ENCODE peak calls at places on chromosomes 2 and 18, in seven cellular contexts. B is AG10803, W is mucosa of descending colon, Z is ovary, N is WERI-Rb-1, O is neural crest cell, P is H9. T is an unnamed sample.

GRCh38 chr2:126720031-126720368 is 64.0 kb downstream of the GYPC start:
- DNase-seq in Z (no peak), O (no peak), W (no peak), N (no peak), P (no peak), B (no peak), T (no peak)

GRCh38 chr2:100852447-100852846 is 32.5 kb downstream of the NPAS2 start:
- DNase-seq in N (no peak), W (no peak), O (no peak), P (no peak), Z (no peak), B (no peak), T (no peak)

GRCh38 chr2:231701456-231702373 is 6.6 kb upstream of the PTMA start:
- DNase-seq in N (no peak), Z (peak), P (no peak), W (no peak), O (no peak), B (peak), T (no peak)

GRCh38 chr2:43293744-43294695 is 67.6 kb upstream of the ZFP36L2 start:
- DNase-seq in B (peak), Z (no peak), W (no peak), N (no peak), P (no peak), O (no peak), T (peak)

GRCh38 chr2:19474128-19474527 is 115.7 kb upstream of the OSR1 start:
- DNase-seq in P (no peak), B (peak), Z (no peak), W (no peak), O (no peak), N (no peak), T (peak)

GRCh38 chr18:24499814-24500601 is 39.6 kb downstream of the HRH4 start:
- DNase-seq in O (no peak), Z (no peak), P (no peak), N (no peak), W (no peak), B (peak), T (no peak)

GRCh38 chr2:144459937-144460336 is 60.0 kb downstream of the ZEB2 start:
- DNase-seq in P (no peak), N (no peak), Z (no peak), O (no peak), B (peak), W (no peak), T (peak)

GRCh38 chr2:42140501-42140900 is 28.7 kb upstream of the EML4 start:
- DNase-seq in N (no peak), Z (no peak), W (no peak), O (no peak), P (no peak), B (no peak), T (no peak)

GRCh38 chr2:42055573-42056514 is 8.0 kb downstream of the PKDCC start:
- DNase-seq in Z (no peak), N (no peak), O (no peak), B (no peak), W (peak), P (no peak), T (no peak)

GRCh38 chr2:43136862-43137261 is 89.5 kb downstream of the ZFP36L2 start:
- DNase-seq in Z (no peak), N (no peak), P (no peak), W (no peak), O (no peak), B (no peak), T (peak)

GRCh38 chr2:159925975-159926374 is 128.0 kb upstream of the CD302 start:
- DNase-seq in N (no peak), B (no peak), O (no peak), W (no peak), P (no peak), Z (no peak), T (no peak)

GRCh38 chr2:172807011-172807410 is 71.4 kb downstream of the RAPGEF4 start:
- DNase-seq in Z (no peak), W (no peak), P (no peak), B (no peak), O (no peak), N (peak), T (no peak)

GRCh38 chr18:31206787-31207381 is 44.2 kb upstream of the DSC1 start:
- DNase-seq in W (peak), N (no peak), Z (no peak), O (peak), B (no peak), P (peak), T (peak)

GRCh38 chr2:134228493-134228903 is 25.4 kb upstream of the MGAT5 start:
- DNase-seq in P (no peak), O (no peak), Z (no peak), B (no peak), N (no peak), W (no peak), T (no peak)

GRCh38 chr18:79077181-79077580 is 8.0 kb downstream of the ATP9B start:
- DNase-seq in O (no peak), W (no peak), N (no peak), P (no peak), Z (no peak), B (no peak), T (no peak)

GRCh38 chr2:138780451-138780880 is 276 bp upstream of the NXPH2 start:
- DNase-seq in P (no peak), W (no peak), N (no peak), Z (peak), B (no peak), O (peak), T (no peak)

DNA sequence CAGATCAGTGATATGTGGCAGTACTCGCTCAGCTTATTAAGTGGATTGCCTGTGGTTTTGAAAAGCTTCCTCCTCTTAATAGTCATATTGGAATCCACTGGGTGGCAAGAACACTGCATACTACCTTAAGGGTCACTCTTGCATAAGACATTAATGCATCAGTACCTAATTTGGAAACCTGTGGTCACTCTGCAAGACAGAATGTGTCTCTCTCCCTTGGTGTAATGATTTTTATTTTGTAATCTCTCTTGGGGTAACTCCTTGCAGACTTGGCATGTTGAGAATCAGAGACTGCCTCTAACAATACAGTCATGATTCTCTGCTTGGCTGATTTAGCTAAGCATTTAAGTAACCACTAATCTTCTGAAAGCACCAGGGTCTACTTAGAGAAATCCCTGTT is 33.0 kb upstream of the IER3IP1 start:
- DNase-seq in O (no peak), W (no peak), N (peak), P (no peak), Z (no peak), B (peak), T (no peak)
- TF ChIP-seq CTCF in O (no peak), W (no peak), N (no peak), P (no peak), Z (no peak), B (no peak), T (no peak)

DNA sequence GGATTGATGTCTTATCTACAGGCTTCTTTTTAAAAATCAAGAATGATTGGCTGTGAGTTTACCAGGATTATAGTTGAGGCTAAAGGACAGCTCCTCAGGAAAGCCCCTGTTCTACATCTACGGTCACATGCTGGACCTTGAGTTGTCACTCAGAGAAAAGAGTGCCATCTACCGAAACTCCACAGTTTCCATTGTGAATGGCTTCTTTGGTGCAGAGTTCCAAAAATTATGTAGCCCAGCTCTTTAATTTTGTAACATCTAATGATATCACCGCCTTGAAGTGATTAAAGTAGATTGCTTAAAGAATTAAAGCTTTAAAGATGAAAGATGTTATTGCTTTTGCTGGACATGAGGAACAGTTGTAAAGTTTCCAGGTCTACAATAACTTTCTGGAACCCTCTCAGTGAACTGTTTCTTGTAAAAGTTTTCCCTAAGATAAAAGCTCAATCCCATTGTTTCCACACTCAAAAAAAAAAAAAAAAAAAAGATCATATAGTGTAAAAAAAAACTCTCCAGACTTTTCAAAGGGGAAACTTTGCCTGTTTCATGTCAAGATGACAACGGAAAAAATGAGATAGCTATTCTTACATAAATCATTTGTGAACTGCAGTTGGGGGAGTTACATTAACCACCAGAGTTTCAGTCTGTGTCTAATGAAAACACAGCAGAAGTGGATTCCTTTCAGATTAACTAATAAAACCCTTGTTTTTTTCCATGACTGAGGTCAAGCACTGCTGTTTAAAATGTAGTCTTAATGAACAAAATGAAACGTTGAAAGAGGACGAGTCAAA is 4.3 kb downstream of the COL3A1 start:
- DNase-seq in W (no peak), O (no peak), B (peak), Z (peak), N (no peak), P (peak), T (peak)
- TF ChIP-seq CTCF in W (no peak), O (peak), B (peak), Z (peak), N (no peak), P (peak), T (no peak)

GRCh38 chr2:149087751-149088150 is 49.3 kb downstream of the LYPD6B start:
- DNase-seq in B (no peak), Z (no peak), P (no peak), W (no peak), N (no peak), O (no peak), T (no peak)
- TF ChIP-seq CTCF in B (peak), Z (no peak), P (peak), W (no peak), N (peak), O (peak), T (peak)

GRCh38 chr2:23639406-23639982 is 254.5 kb downstream of the KLHL29 start:
- DNase-seq in Z (no peak), O (no peak), P (no peak), W (no peak), N (no peak), B (no peak), T (no peak)
- TF ChIP-seq CTCF in Z (no peak), O (no peak), P (peak), W (no peak), N (no peak), B (no peak), T (no peak)

DNA sequence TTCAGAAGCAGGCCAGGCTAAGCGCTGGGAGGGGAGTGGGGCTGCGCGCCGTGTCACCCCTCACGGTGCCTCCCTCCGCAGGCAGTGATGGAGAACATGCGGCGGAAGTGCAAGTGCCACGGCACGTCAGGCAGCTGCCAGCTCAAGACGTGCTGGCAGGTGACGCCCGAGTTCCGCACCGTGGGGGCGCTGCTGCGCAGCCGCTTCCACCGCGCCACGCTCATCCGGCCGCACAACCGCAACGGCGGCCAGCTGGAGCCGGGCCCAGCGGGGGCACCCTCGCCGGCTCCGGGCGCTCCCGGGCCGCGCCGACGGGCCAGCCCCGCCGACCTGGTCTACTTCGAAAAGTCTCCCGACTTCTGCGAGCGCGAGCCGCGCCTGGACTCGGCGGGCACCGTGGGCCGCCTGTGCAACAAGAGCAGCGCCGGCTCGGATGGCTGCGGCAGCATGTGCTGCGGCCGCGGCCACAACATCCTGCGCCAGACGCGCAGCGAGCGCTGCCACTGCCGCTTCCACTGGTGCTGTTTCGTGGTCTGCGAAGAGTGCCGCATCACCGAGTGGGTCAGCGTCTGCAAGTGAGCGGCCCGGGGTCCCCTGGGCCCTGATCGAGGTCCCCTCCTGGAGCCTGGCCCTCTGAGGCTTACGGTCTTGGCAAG is 12.2 kb downstream of the WNT10A start:
- DNase-seq in O (peak), B (peak), N (peak), Z (no peak), P (peak), W (peak), T (peak)
- TF ChIP-seq CTCF in O (peak), B (peak), N (peak), Z (no peak), P (peak), W (peak), T (peak)

GRCh38 chr2:165698621-165698946 is 95.5 kb downstream of the GALNT3 start:
- DNase-seq in O (no peak), P (peak), Z (peak), B (peak), W (no peak), N (peak), T (peak)
- TF ChIP-seq CTCF in O (peak), P (peak), Z (peak), B (peak), W (no peak), N (peak), T (peak)